ENCODE peak calls at places on chromosomes 16 and 17, in four cellular contexts. J, T, S and C are unnamed samples.

GRCh38 chr17:8859029-8859803 is 8.3 kb downstream of the PIK3R6 start:
- DNase-seq in J (no peak), T (no peak), S (no peak), C (no peak)

GRCh38 chr17:60134396-60135159 is 15.2 kb upstream of the CA4 start:
- DNase-seq in J (no peak), T (peak; percentile 46), S (peak; percentile 8), C (peak; percentile 65)

GRCh38 chr17:82212331-82213250 is at the start of gene CCDC57:
- DNase-seq in J (peak; percentile 85), T (peak; percentile 85), S (peak; percentile 89), C (peak; percentile 93)

GRCh38 chr17:19238167-19238505 is 970 bp downstream of the EPN2 start:
- DNase-seq in J (peak; percentile 31), T (peak; percentile 20), S (peak; percentile 62), C (peak; percentile 80)

GRCh38 chr16:27491894-27492587 is 57.7 kb downstream of the GTF3C1 start:
- DNase-seq in J (no peak), T (no peak), S (no peak), C (no peak)

GRCh38 chr17:62763891-62764600 is 44.1 kb downstream of the MARCHF10 start:
- DNase-seq in J (no peak), T (no peak), S (no peak), C (no peak)

GRCh38 chr17:65170839-65171238 is 33.7 kb downstream of the RGS9 start:
- DNase-seq in J (peak; percentile 31), T (peak; percentile 90), S (peak; percentile 85), C (no peak)

GRCh38 chr16:11439790-11440656 is 94.8 kb downstream of the RMI2 start:
- DNase-seq in J (peak; percentile 18), T (no peak), S (no peak), C (no peak)

GRCh38 chr17:17822189-17822978 is 14.4 kb downstream of the SREBF1 start:
- DNase-seq in J (no peak), T (no peak), S (peak; percentile 91), C (peak; percentile 91)

GRCh38 chr16:67833035-67833417 is 9.1 kb upstream of the THAP11 start:
- DNase-seq in J (no peak), T (no peak), S (no peak), C (no peak)

GRCh38 chr17:32479074-32479617 is 7.6 kb upstream of the CDK5R1 start:
- DNase-seq in J (no peak), T (no peak), S (no peak), C (no peak)

GRCh38 chr16:80142276-80142675 is 398.5 kb upstream of the DYNLRB2 start:
- DNase-seq in J (no peak), T (no peak), S (no peak), C (no peak)

GRCh38 chr16:2783581-2784375 is 3.6 kb downstream of the PRSS33 start:
- DNase-seq in J (no peak), T (no peak), S (no peak), C (peak; percentile 51)

GRCh38 chr17:66540131-66540781 is 237.8 kb downstream of the PRKCA start:
- DNase-seq in J (no peak), T (no peak), S (peak; percentile 12), C (no peak)

GRCh38 chr16:17335826-17336492 is 134.8 kb downstream of the XYLT1 start:
- DNase-seq in J (no peak), T (no peak), S (no peak), C (no peak)

GRCh38 chr17:22671110-22671509 is 978.8 kb downstream of the KCNJ18 start:
- DNase-seq in J (no peak), T (no peak), S (no peak), C (peak; percentile 53)

GRCh38 chr16:68296693-68297092 is 14.1 kb downstream of the SLC7A6OS start:
- DNase-seq in J (no peak), T (no peak), S (no peak), C (no peak)

GRCh38 chr16:55678061-55678935 is 22.5 kb downstream of the SLC6A2 start:
- DNase-seq in J (no peak), T (no peak), S (no peak), C (no peak)

GRCh38 chr16:89562939-89563338 is 2.5 kb downstream of the RPL13 start:
- DNase-seq in J (no peak), T (no peak), S (no peak), C (no peak)

GRCh38 chr17:4899341-4900230 is at the start of gene C17orf107:
- DNase-seq in J (no peak), T (peak; percentile 41), S (peak; percentile 94), C (peak; percentile 95)

GRCh38 chr16:85696761-85697160 is 8.0 kb upstream of the GINS2 start:
- DNase-seq in J (no peak), T (no peak), S (no peak), C (no peak)

GRCh38 chr16:83955218-83956130 is 2.4 kb downstream of the OSGIN1 start:
- DNase-seq in J (no peak), T (no peak), S (peak; percentile 43), C (no peak)

GRCh38 chr17:73410586-73411329 is 99.0 kb upstream of the CDC42EP4 start:
- DNase-seq in J (no peak), T (no peak), S (no peak), C (peak; percentile 49)

GRCh38 chr16:11966173-11966572 is 1.2 kb downstream of the TNFRSF17 start:
- DNase-seq in J (no peak), T (no peak), S (no peak), C (no peak)